ENCODE peak calls at places on chromosomes 7 and 10, in eight cellular contexts. One of them, this sample, is unnamed.

GRCh38 chr7:113371376-113372043 is 253.2 kb upstream of the SMIM30 start:
- DNase-seq in right atrium auricular region: no peak
- DNase-seq in testis: no peak
- DNase-seq in cardiac muscle cell: no peak
- DNase-seq in ELR: no peak
- DNase-seq in NCI-H2029: no peak
- DNase-seq in iris pigment epithelial cell: peak
- DNase-seq in mesenteric fat pad: no peak
- DNase-seq in this sample: no peak

GRCh38 chr10:110508806-110509544 is 11.3 kb downstream of the DUSP5 start:
- DNase-seq in right atrium auricular region: no peak
- DNase-seq in testis: no peak
- DNase-seq in cardiac muscle cell: no peak
- DNase-seq in ELR: no peak
- DNase-seq in NCI-H2029: no peak
- DNase-seq in iris pigment epithelial cell: no peak
- DNase-seq in mesenteric fat pad: no peak
- DNase-seq in this sample: no peak

GRCh38 chr10:84539244-84539643 is 210.9 kb downstream of the CCSER2 start:
- DNase-seq in right atrium auricular region: no peak
- DNase-seq in testis: no peak
- DNase-seq in cardiac muscle cell: no peak
- DNase-seq in ELR: peak
- DNase-seq in NCI-H2029: no peak
- DNase-seq in iris pigment epithelial cell: no peak
- DNase-seq in mesenteric fat pad: no peak
- DNase-seq in this sample: no peak

GRCh38 chr7:130065500-130066152 is 4.7 kb upstream of the KLHDC10 start:
- DNase-seq in right atrium auricular region: no peak
- DNase-seq in testis: peak
- DNase-seq in cardiac muscle cell: no peak
- DNase-seq in ELR: no peak
- DNase-seq in NCI-H2029: no peak
- DNase-seq in iris pigment epithelial cell: no peak
- DNase-seq in mesenteric fat pad: no peak
- DNase-seq in this sample: no peak

GRCh38 chr10:84706875-84707274 is 378.5 kb downstream of the CCSER2 start:
- DNase-seq in right atrium auricular region: no peak
- DNase-seq in testis: no peak
- DNase-seq in cardiac muscle cell: no peak
- DNase-seq in ELR: peak
- DNase-seq in NCI-H2029: no peak
- DNase-seq in iris pigment epithelial cell: no peak
- DNase-seq in mesenteric fat pad: no peak
- DNase-seq in this sample: no peak

GRCh38 chr7:139682136-139683013 is 95.4 kb downstream of the HIPK2 start:
- DNase-seq in right atrium auricular region: no peak
- DNase-seq in testis: no peak
- DNase-seq in cardiac muscle cell: peak
- DNase-seq in ELR: peak
- DNase-seq in NCI-H2029: no peak
- DNase-seq in iris pigment epithelial cell: peak
- DNase-seq in mesenteric fat pad: no peak
- DNase-seq in this sample: no peak

GRCh38 chr10:46552526-46553237 is 3.8 kb downstream of the GPRIN2 start:
- DNase-seq in right atrium auricular region: peak
- DNase-seq in testis: peak
- DNase-seq in cardiac muscle cell: no peak
- DNase-seq in ELR: no peak
- DNase-seq in NCI-H2029: peak
- DNase-seq in iris pigment epithelial cell: no peak
- DNase-seq in mesenteric fat pad: peak
- DNase-seq in this sample: peak

GRCh38 chr7:30163231-30163894 is 28.6 kb downstream of the MTURN start:
- DNase-seq in right atrium auricular region: no peak
- DNase-seq in testis: no peak
- DNase-seq in cardiac muscle cell: peak
- DNase-seq in ELR: peak
- DNase-seq in NCI-H2029: no peak
- DNase-seq in iris pigment epithelial cell: no peak
- DNase-seq in mesenteric fat pad: no peak
- DNase-seq in this sample: no peak

GRCh38 chr7:105849122-105849855 is 27.1 kb downstream of the ATXN7L1 start:
- DNase-seq in right atrium auricular region: no peak
- DNase-seq in testis: no peak
- DNase-seq in cardiac muscle cell: no peak
- DNase-seq in ELR: peak
- DNase-seq in NCI-H2029: peak
- DNase-seq in iris pigment epithelial cell: peak
- DNase-seq in mesenteric fat pad: no peak
- DNase-seq in this sample: no peak

GRCh38 chr10:102504179-102504975 is 605 bp downstream of the SUFU start:
- DNase-seq in right atrium auricular region: no peak
- DNase-seq in testis: peak
- DNase-seq in cardiac muscle cell: peak
- DNase-seq in ELR: peak
- DNase-seq in NCI-H2029: no peak
- DNase-seq in iris pigment epithelial cell: peak
- DNase-seq in mesenteric fat pad: peak
- DNase-seq in this sample: no peak

GRCh38 chr10:95963992-95964391 is 56.2 kb downstream of the CC2D2B start:
- DNase-seq in right atrium auricular region: no peak
- DNase-seq in testis: no peak
- DNase-seq in cardiac muscle cell: no peak
- DNase-seq in ELR: no peak
- DNase-seq in NCI-H2029: no peak
- DNase-seq in iris pigment epithelial cell: no peak
- DNase-seq in mesenteric fat pad: no peak
- DNase-seq in this sample: no peak

GRCh38 chr7:123657304-123657685 is 1.6 kb downstream of the LMOD2 start:
- DNase-seq in right atrium auricular region: no peak
- DNase-seq in testis: no peak
- DNase-seq in cardiac muscle cell: no peak
- DNase-seq in ELR: no peak
- DNase-seq in NCI-H2029: no peak
- DNase-seq in iris pigment epithelial cell: no peak
- DNase-seq in mesenteric fat pad: no peak
- DNase-seq in this sample: no peak

GRCh38 chr7:108247646-108248045 is 117.5 kb upstream of the LAMB4 start:
- DNase-seq in right atrium auricular region: no peak
- DNase-seq in testis: no peak
- DNase-seq in cardiac muscle cell: no peak
- DNase-seq in ELR: no peak
- DNase-seq in NCI-H2029: no peak
- DNase-seq in iris pigment epithelial cell: no peak
- DNase-seq in mesenteric fat pad: no peak
- DNase-seq in this sample: no peak

GRCh38 chr10:100654835-100655759 is 90.3 kb upstream of the PAX2 start:
- DNase-seq in right atrium auricular region: no peak
- DNase-seq in testis: no peak
- DNase-seq in cardiac muscle cell: peak
- DNase-seq in ELR: no peak
- DNase-seq in NCI-H2029: no peak
- DNase-seq in iris pigment epithelial cell: no peak
- DNase-seq in mesenteric fat pad: no peak
- DNase-seq in this sample: no peak

GRCh38 chr7:142554555-142555532 is 194.4 kb upstream of the PRSS1 start:
- DNase-seq in right atrium auricular region: no peak
- DNase-seq in testis: peak
- DNase-seq in cardiac muscle cell: no peak
- DNase-seq in ELR: peak
- DNase-seq in NCI-H2029: no peak
- DNase-seq in iris pigment epithelial cell: peak
- DNase-seq in mesenteric fat pad: no peak
- DNase-seq in this sample: no peak

GRCh38 chr7:141550694-141551079 is 523 bp upstream of the AGK start:
- DNase-seq in right atrium auricular region: no peak
- DNase-seq in testis: peak
- DNase-seq in cardiac muscle cell: peak
- DNase-seq in ELR: peak
- DNase-seq in NCI-H2029: no peak
- DNase-seq in iris pigment epithelial cell: no peak
- DNase-seq in mesenteric fat pad: no peak
- DNase-seq in this sample: no peak

GRCh38 chr10:31708513-31708912 is 220.1 kb downstream of the ARHGAP12 start:
- DNase-seq in right atrium auricular region: no peak
- DNase-seq in testis: peak
- DNase-seq in cardiac muscle cell: no peak
- DNase-seq in ELR: no peak
- DNase-seq in NCI-H2029: no peak
- DNase-seq in iris pigment epithelial cell: peak
- DNase-seq in mesenteric fat pad: no peak
- DNase-seq in this sample: no peak

GRCh38 chr7:95250591-95250990 is 73.7 kb downstream of the PON1 start:
- DNase-seq in right atrium auricular region: no peak
- DNase-seq in testis: no peak
- DNase-seq in cardiac muscle cell: peak
- DNase-seq in ELR: no peak
- DNase-seq in NCI-H2029: no peak
- DNase-seq in iris pigment epithelial cell: no peak
- DNase-seq in mesenteric fat pad: no peak
- DNase-seq in this sample: no peak

GRCh38 chr10:63208981-63209380 is 75.9 kb downstream of the NRBF2 start:
- DNase-seq in right atrium auricular region: no peak
- DNase-seq in testis: no peak
- DNase-seq in cardiac muscle cell: peak
- DNase-seq in ELR: peak
- DNase-seq in NCI-H2029: no peak
- DNase-seq in iris pigment epithelial cell: peak
- DNase-seq in mesenteric fat pad: no peak
- DNase-seq in this sample: no peak

GRCh38 chr10:78684954-78685353 is 383.8 kb upstream of the ZMIZ1 start:
- DNase-seq in right atrium auricular region: no peak
- DNase-seq in testis: no peak
- DNase-seq in cardiac muscle cell: peak
- DNase-seq in ELR: no peak
- DNase-seq in NCI-H2029: no peak
- DNase-seq in iris pigment epithelial cell: no peak
- DNase-seq in mesenteric fat pad: no peak
- DNase-seq in this sample: no peak

GRCh38 chr7:106959753-106960152 is 84.8 kb upstream of the PRKAR2B start:
- DNase-seq in right atrium auricular region: no peak
- DNase-seq in testis: no peak
- DNase-seq in cardiac muscle cell: peak
- DNase-seq in ELR: peak
- DNase-seq in NCI-H2029: no peak
- DNase-seq in iris pigment epithelial cell: no peak
- DNase-seq in mesenteric fat pad: no peak
- DNase-seq in this sample: no peak

GRCh38 chr10:35822316-35822715 is 180.2 kb upstream of the FZD8 start:
- DNase-seq in right atrium auricular region: peak
- DNase-seq in testis: peak
- DNase-seq in cardiac muscle cell: peak
- DNase-seq in ELR: peak
- DNase-seq in NCI-H2029: no peak
- DNase-seq in iris pigment epithelial cell: peak
- DNase-seq in mesenteric fat pad: no peak
- DNase-seq in this sample: peak

GRCh38 chr7:104185346-104185745 is 22.5 kb downstream of the ORC5 start:
- DNase-seq in right atrium auricular region: no peak
- DNase-seq in testis: no peak
- DNase-seq in cardiac muscle cell: no peak
- DNase-seq in ELR: no peak
- DNase-seq in NCI-H2029: no peak
- DNase-seq in iris pigment epithelial cell: peak
- DNase-seq in mesenteric fat pad: no peak
- DNase-seq in this sample: no peak

GRCh38 chr10:63430091-63430998 is 35.4 kb downstream of the JMJD1C start:
- DNase-seq in right atrium auricular region: no peak
- DNase-seq in testis: no peak
- DNase-seq in cardiac muscle cell: no peak
- DNase-seq in ELR: peak
- DNase-seq in NCI-H2029: no peak
- DNase-seq in iris pigment epithelial cell: peak
- DNase-seq in mesenteric fat pad: no peak
- DNase-seq in this sample: no peak

GRCh38 chr7:42070068-42070467 is 166.9 kb downstream of the GLI3 start:
- DNase-seq in right atrium auricular region: no peak
- DNase-seq in testis: no peak
- DNase-seq in cardiac muscle cell: no peak
- DNase-seq in ELR: peak
- DNase-seq in NCI-H2029: no peak
- DNase-seq in iris pigment epithelial cell: peak
- DNase-seq in mesenteric fat pad: no peak
- DNase-seq in this sample: no peak

GRCh38 chr7:149783386-149784250 is 10.2 kb upstream of the ZNF467 start:
- DNase-seq in right atrium auricular region: no peak
- DNase-seq in testis: peak
- DNase-seq in cardiac muscle cell: no peak
- DNase-seq in ELR: no peak
- DNase-seq in NCI-H2029: peak
- DNase-seq in iris pigment epithelial cell: no peak
- DNase-seq in mesenteric fat pad: no peak
- DNase-seq in this sample: no peak